ENCODE peak calls at places on chromosomes 13 and 19, in seven cellular contexts. I is neural progenitor cell, P is left lung, W is A673, M is psoas muscle, V is HepG2, S is ascending aorta. F is an unnamed sample.

GRCh38 chr19:51535535-51535934 is 4.1 kb upstream of the SIGLEC6 start:
- DNase-seq in S (no peak), I (no peak), W (no peak), P (no peak), V (no peak), M (no peak), F (no peak)

GRCh38 chr19:52221831-52222375 is 32.1 kb downstream of the PPP2R1A start:
- DNase-seq in W (no peak), S (peak; percentile 24), V (no peak), I (no peak), M (no peak), P (no peak), F (no peak)

GRCh38 chr13:73428137-73428536 is 369.3 kb downstream of the KLF5 start:
- DNase-seq in W (peak; percentile 35), P (no peak), V (no peak), M (no peak), I (no peak), S (no peak), F (no peak)

GRCh38 chr13:102584423-102584822 is 12.4 kb upstream of the TPP2 start:
- DNase-seq in V (no peak), I (no peak), S (no peak), P (no peak), M (no peak), W (no peak), F (no peak)

GRCh38 chr19:34996978-34997640 is 3.0 kb upstream of the GRAMD1A start:
- DNase-seq in M (no peak), W (no peak), S (no peak), V (peak; percentile 79), I (no peak), P (no peak), F (no peak)

GRCh38 chr19:42246143-42246868 is 3.9 kb upstream of the GSK3A start:
- DNase-seq in M (peak; percentile 81), P (no peak), I (peak; percentile 80), W (peak; percentile 85), V (no peak), S (peak; percentile 94), F (peak; percentile 75)

GRCh38 chr13:113573065-113573464 is 11.5 kb upstream of the TFDP1 start:
- DNase-seq in I (no peak), P (no peak), W (no peak), S (no peak), M (no peak), V (no peak), F (no peak)

GRCh38 chr13:98541701-98542203 is 35.2 kb downstream of the STK24 start:
- DNase-seq in V (no peak), S (no peak), P (no peak), M (no peak), W (no peak), I (no peak), F (no peak)

GRCh38 chr19:33428627-33429013 is 55.1 kb downstream of the CEBPG start:
- DNase-seq in I (no peak), M (peak; percentile 1), P (peak; percentile 27), V (no peak), S (no peak), W (no peak), F (no peak)

GRCh38 chr19:47369923-47370625 is 21.0 kb downstream of the DHX34 start:
- DNase-seq in W (peak; percentile 45), I (no peak), V (no peak), S (no peak), M (peak; percentile 42), P (peak; percentile 87), F (no peak)

GRCh38 chr13:64457976-64458375 is 2772.2 kb downstream of the PCDH9 start:
- DNase-seq in M (no peak), W (no peak), P (no peak), I (no peak), V (no peak), S (no peak), F (no peak)

GRCh38 chr19:58570770-58571574 is 2.2 kb downstream of the MZF1 start:
- DNase-seq in V (no peak), P (no peak), S (no peak), W (no peak), M (peak; percentile 15), I (no peak), F (no peak)

GRCh38 chr19:10618846-10619245 is 6.5 kb upstream of the SLC44A2 start:
- DNase-seq in W (no peak), M (no peak), V (no peak), P (no peak), I (no peak), S (no peak), F (no peak)

GRCh38 chr19:10617409-10618121 is 7.8 kb upstream of the SLC44A2 start:
- DNase-seq in V (no peak), M (no peak), W (no peak), I (no peak), P (no peak), S (no peak), F (no peak)

GRCh38 chr19:10621966-10622365 is 3.4 kb upstream of the SLC44A2 start:
- DNase-seq in I (no peak), P (no peak), V (no peak), S (no peak), M (no peak), W (no peak), F (no peak)

GRCh38 chr19:10624585-10624984 is 768 bp upstream of the SLC44A2 start:
- DNase-seq in S (no peak), I (no peak), P (no peak), V (no peak), M (no peak), W (no peak), F (no peak)

GRCh38 chr19:10620786-10621185 is 4.6 kb upstream of the SLC44A2 start:
- DNase-seq in I (no peak), V (no peak), M (no peak), P (no peak), W (no peak), S (no peak), F (no peak)
- H3K27ac ChIP-seq in I (no peak overlapping the region), V (no peak overlapping the region), M (peak overlapping the region; percentile 31), P (no peak overlapping the region), W (no peak overlapping the region), S (no peak overlapping the region), F (no peak overlapping the region)

DNA sequence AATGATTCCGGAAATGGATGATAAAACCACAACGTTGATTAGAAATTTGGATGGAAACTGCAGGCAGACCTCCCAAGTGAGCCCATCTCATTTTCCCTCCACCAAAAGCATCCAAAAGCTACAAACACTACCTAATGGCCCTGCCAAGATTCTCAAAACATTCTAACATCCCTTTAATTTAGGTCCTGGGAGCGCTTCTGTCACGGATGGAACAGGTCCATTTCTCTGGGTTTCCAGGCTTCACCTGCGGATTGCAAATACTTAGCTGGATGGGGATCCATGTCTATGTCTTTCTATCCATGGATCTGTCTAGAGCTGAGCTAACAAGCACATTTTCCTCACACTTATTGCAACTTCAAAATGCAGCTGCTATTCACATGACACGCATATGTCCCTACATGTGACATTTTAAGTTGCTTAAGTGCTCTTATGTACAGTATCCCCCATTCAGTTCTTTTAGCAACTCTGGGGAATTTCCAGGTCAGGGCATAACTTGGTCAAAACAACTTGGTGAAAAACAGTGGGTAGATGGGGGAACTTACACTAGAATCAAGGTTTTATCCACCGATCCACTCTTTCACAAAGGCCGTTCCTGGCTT is 73.2 kb downstream of the COL4A1 start:
- DNase-seq in M (no peak), P (no peak), V (no peak), S (peak; percentile 63), W (no peak), I (no peak), F (no peak)
- H3K4me3 ChIP-seq in M (peak overlapping the region; percentile 38), P (no peak overlapping the region), V (no peak overlapping the region), S (peak overlapping the region; percentile 22), W (no peak overlapping the region), I (no peak overlapping the region), F (peak overlapping the region; percentile 25)

DNA sequence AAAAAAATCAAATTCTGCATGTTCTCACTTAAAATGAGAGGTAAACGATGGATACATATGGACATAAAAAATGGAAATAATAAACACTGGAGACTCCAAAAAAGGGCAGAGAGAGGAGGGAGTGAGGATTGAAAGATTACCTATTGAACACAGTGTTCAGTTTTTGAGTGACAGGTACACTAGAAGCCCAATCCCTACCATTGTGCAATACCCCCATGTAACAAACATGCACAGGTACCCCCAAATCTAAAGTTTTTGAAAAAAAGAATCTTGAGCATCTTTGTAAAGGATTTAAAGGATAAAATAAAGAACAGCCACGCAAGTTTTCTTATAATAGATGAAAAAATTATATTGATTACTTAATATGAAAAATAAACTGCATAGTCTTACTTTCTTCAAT is 16.7 kb upstream of the CLC start:
- DNase-seq in S (no peak), P (no peak), V (no peak), I (no peak), W (no peak), M (no peak), F (no peak)
- H3K36me3 ChIP-seq in S (no peaks in the 10 kb centered on the region), P (no peaks in the 10 kb centered on the region), V (no peaks in the 10 kb centered on the region), I (no peaks in the 10 kb centered on the region), W (no peaks in the 10 kb centered on the region), M (no peaks in the 10 kb centered on the region), F (no peaks in the 10 kb centered on the region)

DNA sequence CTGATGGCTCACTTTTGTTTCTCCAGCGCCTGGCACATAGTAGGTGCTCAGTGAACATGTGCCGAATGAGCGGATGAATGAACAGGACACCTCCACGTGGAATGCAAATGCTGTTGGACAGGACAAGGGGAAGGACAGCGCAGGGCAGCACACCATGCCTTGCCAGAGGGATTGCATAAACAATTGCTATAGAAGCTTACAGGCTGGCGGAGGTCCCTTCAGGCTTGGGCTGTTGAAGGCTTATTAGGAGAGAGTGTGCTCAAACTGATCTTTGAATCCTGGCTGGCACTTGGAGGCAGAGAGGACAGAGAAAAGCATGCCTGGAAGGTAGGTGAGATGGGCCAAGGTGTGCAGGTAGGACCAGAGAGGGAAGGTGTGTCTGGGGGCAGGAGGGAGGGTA is 35.9 kb upstream of the ZNF536 start:
- DNase-seq in W (no peak), I (no peak), P (no peak), M (no peak), S (no peak), V (no peak), F (no peak)
- H3K27ac ChIP-seq in W (no peak overlapping the region), I (no peak overlapping the region), P (no peak overlapping the region), M (no peak overlapping the region), S (no peak overlapping the region), V (no peak overlapping the region), F (no peak overlapping the region)

GRCh38 chr13:40508767-40509342 is 157.6 kb downstream of the FOXO1 start:
- DNase-seq in I (no peak), P (no peak), M (no peak), V (no peak), W (no peak), S (no peak), F (no peak)
- H3K4me3 ChIP-seq in I (no peak overlapping the region), P (no peak overlapping the region), M (no peak overlapping the region), V (no peak overlapping the region), W (no peak overlapping the region), S (no peak overlapping the region), F (no peak overlapping the region)